ENCODE peak calls at places on chromosomes 12 and 14, in eight cellular contexts. U, A, S, W, Z, E, V and R are unnamed samples.

GRCh38 chr12:56884421-56884820 is 49.8 kb downstream of the SDR9C7 start:
- DNase-seq in V (no peak), S (no peak), E (no peak), U (no peak), Z (no peak), W (no peak), A (no peak), R (no peak)

GRCh38 chr14:83269583-83269982 is 1735.9 kb upstream of the SEL1L start:
- DNase-seq in W (no peak), E (no peak), V (no peak), A (no peak), Z (no peak), U (no peak), S (no peak), R (no peak)

GRCh38 chr12:97552410-97553050 is 89.9 kb downstream of the RMST start:
- DNase-seq in V (no peak), A (no peak), E (no peak), U (no peak), S (no peak), Z (no peak), W (no peak), R (no peak)

GRCh38 chr12:92593734-92594402 is 108.9 kb upstream of the PLEKHG7 start:
- DNase-seq in W (peak; percentile 81), S (peak; percentile 95), U (peak; percentile 52), E (peak; percentile 79), V (peak; percentile 80), Z (peak; percentile 68), A (peak; percentile 51), R (peak; percentile 77)

GRCh38 chr12:13591488-13591887 is 389.9 kb downstream of the GRIN2B start:
- DNase-seq in Z (no peak), V (no peak), U (no peak), A (no peak), W (no peak), S (no peak), E (no peak), R (no peak)

GRCh38 chr14:88481089-88481488 is 73.7 kb downstream of the PTPN21 start:
- DNase-seq in Z (no peak), A (no peak), V (no peak), S (no peak), U (no peak), W (no peak), E (no peak), R (no peak)

GRCh38 chr12:48816148-48816854 is 2.0 kb upstream of the CACNB3 start:
- DNase-seq in V (no peak), A (no peak), W (no peak), Z (no peak), U (no peak), S (no peak), E (no peak), R (no peak)

GRCh38 chr12:59929091-59929490 is 333.3 kb downstream of the SLC16A7 start:
- DNase-seq in A (no peak), S (peak; percentile 44), Z (no peak), U (no peak), W (no peak), V (no peak), E (no peak), R (no peak)

GRCh38 chr12:15171015-15171646 is 50.1 kb downstream of the RERG start:
- DNase-seq in S (peak; percentile 26), A (no peak), U (no peak), V (no peak), Z (no peak), W (no peak), E (no peak), R (no peak)

GRCh38 chr14:23351681-23352505 is 794 bp downstream of the SLC22A17 start:
- DNase-seq in E (no peak), V (no peak), Z (no peak), S (peak; percentile 12), A (no peak), U (no peak), W (no peak), R (no peak)

GRCh38 chr12:9163392-9163791 is 44.8 kb downstream of the PZP start:
- DNase-seq in W (no peak), A (no peak), U (no peak), S (no peak), Z (no peak), E (no peak), V (no peak), R (no peak)

GRCh38 chr12:28173440-28173839 is 16.8 kb upstream of the CCDC91 start:
- DNase-seq in U (no peak), V (no peak), A (no peak), E (no peak), S (no peak), Z (no peak), W (no peak), R (no peak)

GRCh38 chr12:89234324-89235114 is 117.8 kb downstream of the DUSP6 start:
- DNase-seq in U (no peak), E (no peak), Z (no peak), S (no peak), V (no peak), W (no peak), A (no peak), R (no peak)

GRCh38 chr12:116006141-116006540 is 271.4 kb downstream of the MED13L start:
- DNase-seq in A (no peak), Z (no peak), E (no peak), W (no peak), S (no peak), U (no peak), V (no peak), R (no peak)

GRCh38 chr14:75804570-75805275 is 143.7 kb downstream of the TTLL5 start:
- DNase-seq in S (no peak), W (no peak), A (no peak), Z (no peak), V (no peak), E (no peak), U (no peak), R (no peak)

GRCh38 chr12:106747973-106748436 is 26.5 kb upstream of the RIC8B start:
- DNase-seq in U (no peak), A (no peak), Z (no peak), S (no peak), W (no peak), V (peak; percentile 11), E (no peak), R (peak; percentile 23)

GRCh38 chr12:57864811-57865751 is 18.6 kb upstream of the CTDSP2 start:
- DNase-seq in S (peak; percentile 86), A (peak; percentile 57), V (peak; percentile 37), W (peak; percentile 14), U (peak; percentile 43), Z (peak; percentile 93), E (no peak), R (no peak)

GRCh38 chr12:52004042-52004648 is 2.6 kb upstream of the TAMALIN start:
- DNase-seq in A (no peak), S (peak; percentile 39), U (no peak), Z (peak; percentile 86), V (no peak), E (no peak), W (no peak), R (no peak)

GRCh38 chr12:118302053-118302452 is 70.7 kb downstream of the TAOK3 start:
- DNase-seq in A (no peak), E (no peak), Z (no peak), U (no peak), V (no peak), S (peak; percentile 41), W (no peak), R (no peak)

GRCh38 chr14:95946867-95947266 is 70.2 kb downstream of the TUNAR start:
- DNase-seq in Z (no peak), S (no peak), E (no peak), W (no peak), U (no peak), V (no peak), A (no peak), R (no peak)

GRCh38 chr12:6927379-6927991 is at the start of gene ATN1:
- DNase-seq in Z (peak; percentile 79), V (no peak), S (peak; percentile 81), U (peak; percentile 32), W (peak; percentile 35), A (no peak), E (no peak), R (no peak)

GRCh38 chr14:93114068-93114710 is 1.5 kb downstream of the ITPK1 start:
- DNase-seq in V (no peak), Z (no peak), W (no peak), S (no peak), U (no peak), A (no peak), E (no peak), R (peak; percentile 8)

GRCh38 chr14:95832012-95832411 is 44.6 kb upstream of the TUNAR start:
- DNase-seq in U (no peak), W (no peak), V (no peak), S (no peak), Z (no peak), A (no peak), E (no peak), R (no peak)